ENCODE peak calls at places on chromosome 17, in ten cellular contexts. R is fibroblast of lung, B is small intestine, K is body of pancreas, C is neural progenitor cell, L is pancreas, Q is endodermal cell, P is right cardiac atrium, D is trophoblast cell, A is stomach. G is an unnamed sample. For H3K27me3, the result is how much of the 10 kb centered on the place peaks cover.

GRCh38 chr17:40963838-40964237 is 2.9 kb downstream of the KRT39 start:
- DNase-seq in L (no peak), P (no peak), K (no peak), R (no peak), D (peak), C (no peak), B (peak), A (no peak), Q (no peak), G (no peak)

GRCh38 chr17:39687546-39688474 is at the start of gene PGAP3:
- DNase-seq in R (peak), A (peak), Q (peak), C (peak), P (peak), L (peak), B (peak), D (peak), K (peak), G (peak)

GRCh38 chr17:75695830-75696271 is 25.4 kb upstream of the ITGB4 start:
- DNase-seq in A (peak), L (no peak), P (peak), R (no peak), K (no peak), B (peak), Q (no peak), C (no peak), D (no peak), G (no peak)

GRCh38 chr17:29155966-29156338 is 24.2 kb downstream of the MYO18A start:
- DNase-seq in D (peak), C (peak), P (no peak), Q (peak), R (peak), A (no peak), K (no peak), L (no peak), B (no peak), G (no peak)

GRCh38 chr17:68385490-68386215 is 71.6 kb downstream of the WIPI1 start:
- DNase-seq in A (no peak), R (no peak), P (no peak), C (no peak), D (peak), K (no peak), B (no peak), Q (peak), L (no peak), G (no peak)

GRCh38 chr17:2893422-2893914 is 97.2 kb downstream of the RAP1GAP2 start:
- DNase-seq in Q (peak), L (peak), R (peak), C (no peak), D (no peak), A (peak), K (peak), B (peak), P (no peak), G (no peak)

GRCh38 chr17:27888945-27889344 is 4.2 kb downstream of the LYRM9 start:
- DNase-seq in Q (peak), R (peak), P (no peak), K (peak), B (no peak), A (peak), D (peak), C (peak), L (peak), G (peak)

GRCh38 chr17:62098623-62099231 is 33.6 kb upstream of the MED13 start:
- DNase-seq in B (peak), K (no peak), R (no peak), L (no peak), C (no peak), P (no peak), A (no peak), Q (no peak), D (no peak), G (no peak)

GRCh38 chr17:68297168-68297567 is 5.9 kb downstream of the ARSG start:
- DNase-seq in B (no peak), R (no peak), D (peak), Q (no peak), C (no peak), P (no peak), A (no peak), L (no peak), K (no peak), G (no peak)

GRCh38 chr17:42845918-42846593 is 1.7 kb downstream of the AOC2 start:
- DNase-seq in B (no peak), R (no peak), A (no peak), K (no peak), C (no peak), D (no peak), P (no peak), L (no peak), Q (no peak), G (no peak)

GRCh38 chr17:76710863-76711611 is at the start of gene MXRA7:
- DNase-seq in R (peak), Q (peak), P (peak), L (peak), C (peak), K (peak), B (no peak), D (peak), A (peak), G (peak)

GRCh38 chr17:17557796-17558195 is 33.7 kb downstream of the PEMT start:
- DNase-seq in P (no peak), A (peak), Q (no peak), L (no peak), B (no peak), R (no peak), D (no peak), C (no peak), K (no peak), G (no peak)

GRCh38 chr17:66667491-66668030 is 167.4 kb upstream of the CACNG5 start:
- DNase-seq in C (no peak), R (no peak), A (no peak), K (no peak), B (no peak), Q (no peak), L (no peak), P (no peak), D (no peak), G (no peak)

DNA sequence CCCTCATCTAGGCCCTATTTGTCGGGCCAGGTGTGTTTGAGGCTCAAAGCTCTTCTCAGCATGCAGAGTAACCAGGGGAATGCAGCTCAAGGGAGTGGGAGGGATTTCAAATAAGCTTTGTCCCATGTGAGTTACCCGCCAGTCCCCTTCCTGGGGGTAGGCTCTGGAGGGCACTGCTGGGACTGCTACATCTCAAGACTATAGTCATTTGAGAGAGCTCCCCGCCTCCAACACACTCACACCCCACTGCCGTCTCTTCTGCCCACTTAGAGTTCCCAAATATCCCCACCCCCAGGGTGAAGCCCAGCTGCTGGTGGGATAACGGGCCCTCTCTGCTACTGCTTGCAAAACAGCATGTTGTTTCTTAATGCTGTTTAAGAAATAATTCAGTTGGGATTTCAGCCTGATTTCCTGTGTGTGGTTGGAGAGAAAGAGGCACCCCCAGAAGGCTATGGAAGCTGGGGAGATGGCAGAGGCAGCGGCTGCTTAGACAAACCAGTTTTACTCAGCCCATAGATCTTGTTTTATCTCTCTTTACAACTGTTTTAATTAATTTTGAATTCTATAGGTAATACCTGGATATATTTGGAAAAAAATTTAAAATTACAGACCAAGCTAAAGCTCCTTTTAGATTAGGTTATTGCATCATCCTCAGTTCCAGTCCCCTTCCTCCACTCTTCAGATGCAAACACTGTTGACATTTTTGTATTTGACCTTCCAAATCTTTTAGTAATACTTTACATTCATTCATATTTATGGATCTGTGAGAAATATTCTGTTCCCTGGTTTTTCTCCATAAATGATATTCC is 4.1 kb upstream of the MPO start:
- DNase-seq in Q (peak), A (no peak), P (no peak), L (no peak), K (no peak), D (no peak), C (peak), B (no peak), R (no peak), G (peak)
- H3K27me3 ChIP-seq in Q (under half), A (under half), P (under half), L (under half), K (under half), D (under half), C (under half), B (under half), R (under half), G (under half)

DNA sequence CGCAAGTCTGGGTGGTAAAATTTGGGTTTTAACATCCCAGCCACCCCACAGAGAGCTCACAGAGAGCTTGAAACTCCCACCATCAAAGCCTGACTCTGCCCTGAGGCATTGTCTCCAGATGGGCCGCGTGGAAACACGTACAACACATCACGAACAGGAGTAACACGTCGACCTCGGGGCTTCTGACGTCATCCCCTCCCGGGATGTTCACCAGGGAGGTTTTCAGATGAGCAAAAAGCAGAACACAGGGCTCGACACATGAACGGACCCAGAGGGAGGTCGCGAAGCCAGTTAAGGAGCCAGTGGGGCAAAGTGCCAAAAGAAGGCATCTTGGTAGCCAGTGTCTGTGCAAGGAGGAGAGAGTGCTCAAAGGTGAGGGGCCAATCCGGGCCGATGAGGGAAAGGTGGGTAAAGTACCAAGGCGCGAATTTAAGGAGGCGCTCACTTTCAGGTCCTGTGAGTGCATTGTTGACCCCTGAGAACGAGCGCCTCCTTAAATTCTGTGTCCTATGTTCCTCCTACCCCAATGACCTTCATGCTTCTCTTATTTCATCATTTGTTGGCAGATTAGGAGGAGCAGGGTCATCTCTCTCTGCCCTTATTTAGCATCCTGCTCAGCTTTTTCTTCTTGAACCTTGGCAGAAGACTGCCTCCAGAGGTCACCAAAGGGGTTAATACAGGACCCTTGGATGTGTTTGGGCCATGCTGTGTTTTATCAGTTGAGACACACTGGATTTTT is 5.6 kb downstream of the RCVRN start:
- DNase-seq in B (no peak), L (peak), Q (no peak), R (no peak), D (peak), P (no peak), A (no peak), C (no peak), K (peak), G (no peak)
- H3K27me3 ChIP-seq in B (under half), L (under half), Q (under half), R (under half), D (under half), P (under half), A (under half), C (under half), K (under half), G (under half)

DNA sequence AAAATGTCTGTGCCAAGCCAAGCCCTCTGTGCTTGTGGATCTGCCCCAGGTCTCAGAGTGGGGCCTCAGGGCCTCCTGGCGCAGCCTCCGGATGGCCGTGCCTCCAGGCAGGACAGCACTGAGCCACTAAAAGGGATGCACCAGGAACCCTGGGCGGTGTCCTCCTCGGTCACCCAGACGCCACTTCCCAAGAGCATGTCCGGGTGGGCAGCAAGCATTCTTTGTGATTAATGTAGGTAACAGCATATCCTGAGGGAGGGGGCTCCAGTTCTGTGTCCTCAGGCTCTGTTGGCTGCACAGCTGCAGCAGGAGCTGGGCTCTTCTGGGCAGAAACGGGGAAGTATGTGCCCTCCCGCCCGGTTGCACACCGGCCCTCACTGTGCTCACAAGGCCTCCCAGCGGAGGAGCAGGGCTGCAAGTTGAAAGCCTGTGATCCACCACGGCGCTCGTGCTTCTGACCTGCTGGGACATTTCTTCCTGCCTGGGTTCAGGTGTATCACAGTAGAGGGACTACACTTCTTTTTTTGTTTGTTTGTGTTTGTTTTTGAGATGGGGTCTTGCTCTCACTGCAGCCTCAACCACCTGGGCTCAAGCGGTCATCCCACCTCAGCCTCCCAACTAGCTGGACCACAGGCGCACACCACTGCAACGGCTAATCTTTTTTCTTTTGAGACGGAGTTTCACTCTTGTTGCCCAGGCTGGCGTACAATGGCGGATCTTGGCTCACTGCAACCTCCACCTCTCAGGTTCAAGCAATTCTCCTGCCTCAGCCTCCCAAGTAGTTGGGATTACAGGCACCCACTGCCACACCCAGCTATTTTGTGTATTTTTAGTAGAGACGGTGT is 37.9 kb upstream of the CHMP6 start:
- DNase-seq in K (no peak), L (no peak), D (no peak), Q (no peak), C (peak), P (no peak), A (no peak), B (no peak), R (no peak), G (no peak)
- H3K27me3 ChIP-seq in K (under half), L (under half), D (under half), Q (under half), C (under half), P (under half), A (under half), B (under half), R (under half), G (under half)

GRCh38 chr17:79888811-79889634 is 49.8 kb upstream of the CBX4 start:
- DNase-seq in Q (no peak), L (no peak), C (no peak), D (no peak), B (peak), K (no peak), A (no peak), R (no peak), P (no peak), G (no peak)

GRCh38 chr17:79888009-79888540 is 48.8 kb upstream of the CBX4 start:
- DNase-seq in D (no peak), R (no peak), P (no peak), K (no peak), L (no peak), B (no peak), C (no peak), A (no peak), Q (no peak), G (no peak)

GRCh38 chr17:79891113-79891730 is 52.0 kb upstream of the CBX4 start:
- DNase-seq in D (no peak), L (no peak), A (no peak), B (no peak), Q (no peak), R (no peak), P (no peak), C (no peak), K (no peak), G (no peak)

GRCh38 chr17:79890706-79891105 is 51.5 kb upstream of the CBX4 start:
- DNase-seq in D (no peak), B (peak), P (no peak), K (no peak), L (no peak), Q (no peak), A (peak), C (no peak), R (no peak), G (no peak)

GRCh38 chr17:79892457-79893236 is 53.4 kb upstream of the CBX4 start:
- DNase-seq in R (no peak), K (no peak), C (no peak), A (peak), L (no peak), B (peak), Q (no peak), D (no peak), P (no peak), G (no peak)
- H3K27me3 ChIP-seq in R (under half), K (under half), C (under half), A (under half), L (under half), B (under half), Q (under half), D (under half), P (under half), G (under half)

GRCh38 chr17:72102366-72102765 is 18.5 kb upstream of the SOX9 start:
- DNase-seq in K (no peak), L (no peak), A (no peak), P (no peak), C (no peak), Q (no peak), B (no peak), R (no peak), D (no peak), G (no peak)
- H3K27me3 ChIP-seq in K (under half), L (under half), A (under half), P (under half), C (under half), Q (under half), B (under half), R (under half), D (under half), G (under half)

DNA sequence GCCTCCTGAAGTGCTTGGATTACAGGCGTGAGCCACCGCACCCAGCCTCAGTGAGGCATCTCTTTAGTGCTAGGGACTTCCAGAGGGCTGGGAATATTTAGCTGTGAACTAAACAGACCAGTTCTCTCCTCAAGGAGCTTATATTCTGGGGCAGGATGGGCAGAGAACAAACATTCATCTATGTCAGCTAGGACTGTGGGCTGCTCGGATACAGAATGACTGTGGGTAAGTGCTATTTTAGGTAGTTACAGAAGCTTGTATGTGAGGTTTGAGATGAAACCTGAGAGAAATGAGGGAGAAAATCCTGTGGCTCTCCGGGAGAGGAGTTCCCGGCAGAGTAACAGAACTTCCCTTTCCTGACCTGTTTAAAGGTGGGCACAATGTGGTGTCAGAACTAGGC is 6.2 kb upstream of the INPP5K start:
- DNase-seq in A (no peak), L (no peak), R (no peak), Q (no peak), C (no peak), P (no peak), B (no peak), D (no peak), K (no peak), G (no peak)
- H3K27me3 ChIP-seq in A (under half), L (under half), R (under half), Q (under half), C (under half), P (under half), B (under half), D (under half), K (under half), G (under half)

G was measured in left lung.